ENCODE peak calls at places on chromosomes 7 and 10, in eight cellular contexts. One of them, this sample, is unnamed.

GRCh38 chr7:2473496-2474180 is 2.6 kb downstream of the GRIFIN start:
- DNase-seq in activated naive CD4-positive, alpha-beta T cell treated with anti-CD3 and anti-CD28 coated beads, Interleukin-2, amount 50 U/mL, for 16 hours: no peak
- DNase-seq in activated T-cell treated with anti-CD3 and anti-CD28 coated beads, Interleukin-2, amount 50 U/mL, for 72 hours: no peak
- DNase-seq in HT1080: no peak
- DNase-seq in central memory CD4-positive, alpha-beta T cell: no peak
- DNase-seq in AG20443: no peak
- DNase-seq in neural crest cell: no peak
- DNase-seq in aorta: no peak
- DNase-seq in this sample: no peak

GRCh38 chr10:79003183-79004100 is 65.3 kb upstream of the ZMIZ1 start:
- DNase-seq in activated naive CD4-positive, alpha-beta T cell treated with anti-CD3 and anti-CD28 coated beads, Interleukin-2, amount 50 U/mL, for 16 hours: no peak
- DNase-seq in activated T-cell treated with anti-CD3 and anti-CD28 coated beads, Interleukin-2, amount 50 U/mL, for 72 hours: no peak
- DNase-seq in HT1080: no peak
- DNase-seq in central memory CD4-positive, alpha-beta T cell: no peak
- DNase-seq in AG20443: no peak
- DNase-seq in neural crest cell: no peak
- DNase-seq in aorta: no peak
- DNase-seq in this sample: no peak

GRCh38 chr7:22255342-22255741 is 101.6 kb downstream of the RAPGEF5 start:
- DNase-seq in activated naive CD4-positive, alpha-beta T cell treated with anti-CD3 and anti-CD28 coated beads, Interleukin-2, amount 50 U/mL, for 16 hours: no peak
- DNase-seq in activated T-cell treated with anti-CD3 and anti-CD28 coated beads, Interleukin-2, amount 50 U/mL, for 72 hours: peak
- DNase-seq in HT1080: no peak
- DNase-seq in central memory CD4-positive, alpha-beta T cell: no peak
- DNase-seq in AG20443: no peak
- DNase-seq in neural crest cell: no peak
- DNase-seq in aorta: no peak
- DNase-seq in this sample: no peak

GRCh38 chr7:143929224-143929920 is 5.7 kb upstream of the OR2F2 start:
- DNase-seq in activated naive CD4-positive, alpha-beta T cell treated with anti-CD3 and anti-CD28 coated beads, Interleukin-2, amount 50 U/mL, for 16 hours: no peak
- DNase-seq in activated T-cell treated with anti-CD3 and anti-CD28 coated beads, Interleukin-2, amount 50 U/mL, for 72 hours: peak
- DNase-seq in HT1080: peak
- DNase-seq in central memory CD4-positive, alpha-beta T cell: no peak
- DNase-seq in AG20443: no peak
- DNase-seq in neural crest cell: no peak
- DNase-seq in aorta: no peak
- DNase-seq in this sample: no peak

GRCh38 chr10:86665868-86666267 is 2.4 kb upstream of the LDB3 start:
- DNase-seq in activated naive CD4-positive, alpha-beta T cell treated with anti-CD3 and anti-CD28 coated beads, Interleukin-2, amount 50 U/mL, for 16 hours: no peak
- DNase-seq in activated T-cell treated with anti-CD3 and anti-CD28 coated beads, Interleukin-2, amount 50 U/mL, for 72 hours: no peak
- DNase-seq in HT1080: no peak
- DNase-seq in central memory CD4-positive, alpha-beta T cell: no peak
- DNase-seq in AG20443: no peak
- DNase-seq in neural crest cell: peak
- DNase-seq in aorta: no peak
- DNase-seq in this sample: no peak

GRCh38 chr10:3125527-3126170 is 46.9 kb downstream of the PITRM1 start:
- DNase-seq in activated naive CD4-positive, alpha-beta T cell treated with anti-CD3 and anti-CD28 coated beads, Interleukin-2, amount 50 U/mL, for 16 hours: no peak
- DNase-seq in activated T-cell treated with anti-CD3 and anti-CD28 coated beads, Interleukin-2, amount 50 U/mL, for 72 hours: no peak
- DNase-seq in HT1080: no peak
- DNase-seq in central memory CD4-positive, alpha-beta T cell: no peak
- DNase-seq in AG20443: no peak
- DNase-seq in neural crest cell: no peak
- DNase-seq in aorta: no peak
- DNase-seq in this sample: no peak

GRCh38 chr10:97876387-97876786 is 26.7 kb downstream of the GOLGA7B start:
- DNase-seq in activated naive CD4-positive, alpha-beta T cell treated with anti-CD3 and anti-CD28 coated beads, Interleukin-2, amount 50 U/mL, for 16 hours: no peak
- DNase-seq in activated T-cell treated with anti-CD3 and anti-CD28 coated beads, Interleukin-2, amount 50 U/mL, for 72 hours: no peak
- DNase-seq in HT1080: no peak
- DNase-seq in central memory CD4-positive, alpha-beta T cell: no peak
- DNase-seq in AG20443: no peak
- DNase-seq in neural crest cell: no peak
- DNase-seq in aorta: no peak
- DNase-seq in this sample: no peak

GRCh38 chr7:20826243-20826642 is 39.6 kb upstream of the SP8 start:
- DNase-seq in activated naive CD4-positive, alpha-beta T cell treated with anti-CD3 and anti-CD28 coated beads, Interleukin-2, amount 50 U/mL, for 16 hours: no peak
- DNase-seq in activated T-cell treated with anti-CD3 and anti-CD28 coated beads, Interleukin-2, amount 50 U/mL, for 72 hours: no peak
- DNase-seq in HT1080: no peak
- DNase-seq in central memory CD4-positive, alpha-beta T cell: no peak
- DNase-seq in AG20443: no peak
- DNase-seq in neural crest cell: no peak
- DNase-seq in aorta: no peak
- DNase-seq in this sample: no peak

GRCh38 chr10:49486009-49486408 is 52.9 kb downstream of the ERCC6 start:
- DNase-seq in activated naive CD4-positive, alpha-beta T cell treated with anti-CD3 and anti-CD28 coated beads, Interleukin-2, amount 50 U/mL, for 16 hours: no peak
- DNase-seq in activated T-cell treated with anti-CD3 and anti-CD28 coated beads, Interleukin-2, amount 50 U/mL, for 72 hours: no peak
- DNase-seq in HT1080: no peak
- DNase-seq in central memory CD4-positive, alpha-beta T cell: no peak
- DNase-seq in AG20443: no peak
- DNase-seq in neural crest cell: no peak
- DNase-seq in aorta: no peak
- DNase-seq in this sample: no peak

GRCh38 chr7:122143376-122143750 is 686 bp downstream of the AASS start:
- DNase-seq in activated naive CD4-positive, alpha-beta T cell treated with anti-CD3 and anti-CD28 coated beads, Interleukin-2, amount 50 U/mL, for 16 hours: no peak
- DNase-seq in activated T-cell treated with anti-CD3 and anti-CD28 coated beads, Interleukin-2, amount 50 U/mL, for 72 hours: peak
- DNase-seq in HT1080: no peak
- DNase-seq in central memory CD4-positive, alpha-beta T cell: peak
- DNase-seq in AG20443: peak
- DNase-seq in neural crest cell: peak
- DNase-seq in aorta: peak
- DNase-seq in this sample: no peak

GRCh38 chr7:44581426-44581906 is 565 bp downstream of the TMED4 start:
- DNase-seq in activated naive CD4-positive, alpha-beta T cell treated with anti-CD3 and anti-CD28 coated beads, Interleukin-2, amount 50 U/mL, for 16 hours: peak
- DNase-seq in activated T-cell treated with anti-CD3 and anti-CD28 coated beads, Interleukin-2, amount 50 U/mL, for 72 hours: peak
- DNase-seq in HT1080: no peak
- DNase-seq in central memory CD4-positive, alpha-beta T cell: peak
- DNase-seq in AG20443: no peak
- DNase-seq in neural crest cell: no peak
- DNase-seq in aorta: no peak
- DNase-seq in this sample: no peak

GRCh38 chr7:135517060-135517459 is 7.2 kb upstream of the CNOT4 start:
- DNase-seq in activated naive CD4-positive, alpha-beta T cell treated with anti-CD3 and anti-CD28 coated beads, Interleukin-2, amount 50 U/mL, for 16 hours: no peak
- DNase-seq in activated T-cell treated with anti-CD3 and anti-CD28 coated beads, Interleukin-2, amount 50 U/mL, for 72 hours: no peak
- DNase-seq in HT1080: no peak
- DNase-seq in central memory CD4-positive, alpha-beta T cell: no peak
- DNase-seq in AG20443: no peak
- DNase-seq in neural crest cell: no peak
- DNase-seq in aorta: no peak
- DNase-seq in this sample: no peak

GRCh38 chr7:73841689-73842247 is 548 bp downstream of the METTL27 start:
- DNase-seq in activated naive CD4-positive, alpha-beta T cell treated with anti-CD3 and anti-CD28 coated beads, Interleukin-2, amount 50 U/mL, for 16 hours: no peak
- DNase-seq in activated T-cell treated with anti-CD3 and anti-CD28 coated beads, Interleukin-2, amount 50 U/mL, for 72 hours: no peak
- DNase-seq in HT1080: peak
- DNase-seq in central memory CD4-positive, alpha-beta T cell: no peak
- DNase-seq in AG20443: no peak
- DNase-seq in neural crest cell: no peak
- DNase-seq in aorta: no peak
- DNase-seq in this sample: no peak

GRCh38 chr7:13181221-13181620 is 493.8 kb downstream of the ARL4A start:
- DNase-seq in activated naive CD4-positive, alpha-beta T cell treated with anti-CD3 and anti-CD28 coated beads, Interleukin-2, amount 50 U/mL, for 16 hours: no peak
- DNase-seq in activated T-cell treated with anti-CD3 and anti-CD28 coated beads, Interleukin-2, amount 50 U/mL, for 72 hours: no peak
- DNase-seq in HT1080: no peak
- DNase-seq in central memory CD4-positive, alpha-beta T cell: no peak
- DNase-seq in AG20443: no peak
- DNase-seq in neural crest cell: no peak
- DNase-seq in aorta: no peak
- DNase-seq in this sample: no peak

GRCh38 chr10:2978111-2978510 is 89.2 kb upstream of the PFKP start:
- DNase-seq in activated naive CD4-positive, alpha-beta T cell treated with anti-CD3 and anti-CD28 coated beads, Interleukin-2, amount 50 U/mL, for 16 hours: no peak
- DNase-seq in activated T-cell treated with anti-CD3 and anti-CD28 coated beads, Interleukin-2, amount 50 U/mL, for 72 hours: no peak
- DNase-seq in HT1080: peak
- DNase-seq in central memory CD4-positive, alpha-beta T cell: no peak
- DNase-seq in AG20443: peak
- DNase-seq in neural crest cell: no peak
- DNase-seq in aorta: no peak
- DNase-seq in this sample: no peak

GRCh38 chr7:129958643-129959479 is 6.1 kb upstream of the UBE2H start:
- DNase-seq in activated naive CD4-positive, alpha-beta T cell treated with anti-CD3 and anti-CD28 coated beads, Interleukin-2, amount 50 U/mL, for 16 hours: no peak
- DNase-seq in activated T-cell treated with anti-CD3 and anti-CD28 coated beads, Interleukin-2, amount 50 U/mL, for 72 hours: no peak
- DNase-seq in HT1080: peak
- DNase-seq in central memory CD4-positive, alpha-beta T cell: no peak
- DNase-seq in AG20443: peak
- DNase-seq in neural crest cell: no peak
- DNase-seq in aorta: peak
- DNase-seq in this sample: no peak

GRCh38 chr7:155378580-155378934 is 79.4 kb upstream of the EN2 start:
- DNase-seq in activated naive CD4-positive, alpha-beta T cell treated with anti-CD3 and anti-CD28 coated beads, Interleukin-2, amount 50 U/mL, for 16 hours: no peak
- DNase-seq in activated T-cell treated with anti-CD3 and anti-CD28 coated beads, Interleukin-2, amount 50 U/mL, for 72 hours: no peak
- DNase-seq in HT1080: no peak
- DNase-seq in central memory CD4-positive, alpha-beta T cell: no peak
- DNase-seq in AG20443: no peak
- DNase-seq in neural crest cell: no peak
- DNase-seq in aorta: no peak
- DNase-seq in this sample: no peak

GRCh38 chr7:145812218-145812617 is 304.4 kb upstream of the CNTNAP2 start:
- DNase-seq in activated naive CD4-positive, alpha-beta T cell treated with anti-CD3 and anti-CD28 coated beads, Interleukin-2, amount 50 U/mL, for 16 hours: no peak
- DNase-seq in activated T-cell treated with anti-CD3 and anti-CD28 coated beads, Interleukin-2, amount 50 U/mL, for 72 hours: no peak
- DNase-seq in HT1080: no peak
- DNase-seq in central memory CD4-positive, alpha-beta T cell: no peak
- DNase-seq in AG20443: no peak
- DNase-seq in neural crest cell: no peak
- DNase-seq in aorta: no peak
- DNase-seq in this sample: no peak

GRCh38 chr7:102840404-102840803 is 72.4 kb upstream of the LRRC17 start:
- DNase-seq in activated naive CD4-positive, alpha-beta T cell treated with anti-CD3 and anti-CD28 coated beads, Interleukin-2, amount 50 U/mL, for 16 hours: no peak
- DNase-seq in activated T-cell treated with anti-CD3 and anti-CD28 coated beads, Interleukin-2, amount 50 U/mL, for 72 hours: no peak
- DNase-seq in HT1080: no peak
- DNase-seq in central memory CD4-positive, alpha-beta T cell: no peak
- DNase-seq in AG20443: no peak
- DNase-seq in neural crest cell: no peak
- DNase-seq in aorta: no peak
- DNase-seq in this sample: no peak

GRCh38 chr7:156064921-156065386 is 252.7 kb upstream of the SHH start:
- DNase-seq in activated naive CD4-positive, alpha-beta T cell treated with anti-CD3 and anti-CD28 coated beads, Interleukin-2, amount 50 U/mL, for 16 hours: no peak
- DNase-seq in activated T-cell treated with anti-CD3 and anti-CD28 coated beads, Interleukin-2, amount 50 U/mL, for 72 hours: no peak
- DNase-seq in HT1080: peak
- DNase-seq in central memory CD4-positive, alpha-beta T cell: no peak
- DNase-seq in AG20443: no peak
- DNase-seq in neural crest cell: no peak
- DNase-seq in aorta: no peak
- DNase-seq in this sample: no peak

GRCh38 chr10:129605986-129606518 is 139.0 kb downstream of the MGMT start:
- DNase-seq in activated naive CD4-positive, alpha-beta T cell treated with anti-CD3 and anti-CD28 coated beads, Interleukin-2, amount 50 U/mL, for 16 hours: no peak
- DNase-seq in activated T-cell treated with anti-CD3 and anti-CD28 coated beads, Interleukin-2, amount 50 U/mL, for 72 hours: no peak
- DNase-seq in HT1080: no peak
- DNase-seq in central memory CD4-positive, alpha-beta T cell: no peak
- DNase-seq in AG20443: no peak
- DNase-seq in neural crest cell: no peak
- DNase-seq in aorta: no peak
- DNase-seq in this sample: no peak

This sample was measured in stromal cell of bone marrow.